ENCODE peak calls at places on chromosomes 1 and 21, in four cellular contexts. D, V, B and C are unnamed samples.

GRCh38 chr1:9929431-9930385 is 13.5 kb downstream of the LZIC start:
- DNase-seq in B (no peak), D (no peak), V (peak), C (peak)

GRCh38 chr1:96238426-96238825 is 483.2 kb upstream of the PTBP2 start:
- DNase-seq in D (peak), B (no peak), V (no peak), C (no peak)

GRCh38 chr1:148162363-148162762 is 10.3 kb upstream of the NBPF11 start:
- DNase-seq in V (peak), B (no peak), D (no peak), C (no peak)

GRCh38 chr1:229221106-229222019 is 49.5 kb upstream of the RAB4A start:
- DNase-seq in B (no peak), D (no peak), V (no peak), C (no peak)

GRCh38 chr1:182147136-182147815 is 85.8 kb upstream of the ZNF648 start:
- DNase-seq in B (no peak), D (peak), V (no peak), C (no peak)

GRCh38 chr1:44970317-44970716 is 16.1 kb downstream of the EIF2B3 start:
- DNase-seq in D (no peak), B (no peak), V (no peak), C (no peak)

GRCh38 chr1:80202118-80202517 is 1195.6 kb upstream of the ADGRL4 start:
- DNase-seq in D (no peak), V (no peak), B (no peak), C (no peak)

GRCh38 chr1:153348511-153349362 is at the start of gene PGLYRP4:
- DNase-seq in B (peak), D (no peak), V (peak), C (no peak)

GRCh38 chr1:147204080-147204479 is 21.1 kb downstream of the FMO5 start:
- DNase-seq in D (no peak), V (no peak), B (no peak), C (no peak)

GRCh38 chr1:214492405-214493075 is 58.9 kb downstream of the PTPN14 start:
- DNase-seq in D (peak), V (no peak), B (no peak), C (no peak)

GRCh38 chr21:18493420-18493819 is 89.8 kb upstream of the TMPRSS15 start:
- DNase-seq in V (no peak), B (no peak), D (peak), C (no peak)

GRCh38 chr1:174399211-174399610 is 48.6 kb upstream of the GPR52 start:
- DNase-seq in B (no peak), V (no peak), D (no peak), C (no peak)

GRCh38 chr1:19390166-19390850 is 78.2 kb downstream of the SLC66A1 start:
- DNase-seq in B (no peak), D (no peak), V (no peak), C (no peak)

GRCh38 chr1:88985033-88985432 is 7.4 kb downstream of the KYAT3 start:
- DNase-seq in B (peak), D (peak), V (no peak), C (no peak)

GRCh38 chr21:32461503-32461902 is 49.0 kb downstream of the EVA1C start:
- DNase-seq in B (no peak), V (no peak), D (no peak), C (no peak)

GRCh38 chr21:31176080-31176551 is 137.8 kb upstream of the KRTAP19-8 start:
- DNase-seq in D (no peak), V (no peak), B (no peak), C (no peak)

GRCh38 chr1:78607334-78607927 is 12.8 kb upstream of the IFI44L start:
- DNase-seq in D (peak), B (peak), V (peak), C (peak)

GRCh38 chr1:66478116-66478515 is 55.8 kb upstream of the SGIP1 start:
- DNase-seq in V (no peak), D (peak), B (no peak), C (no peak)

GRCh38 chr1:114345930-114346479 is 165.0 kb downstream of the TRIM33 start:
- DNase-seq in V (peak), D (peak), B (no peak), C (peak)

GRCh38 chr1:90200637-90201235 is 205.8 kb downstream of the ZNF326 start:
- DNase-seq in B (no peak), D (no peak), V (no peak), C (no peak)

GRCh38 chr1:67713071-67713806 is 28.2 kb downstream of the GADD45A start:
- DNase-seq in V (no peak), B (peak), D (peak), C (no peak)

GRCh38 chr1:230517786-230518185 is 91.7 kb upstream of the PGBD5 start:
- DNase-seq in V (peak), D (no peak), B (no peak), C (peak)

GRCh38 chr1:176880954-176881595 is 283.4 kb downstream of the ASTN1 start:
- DNase-seq in V (peak), D (peak), B (peak), C (peak)

GRCh38 chr1:223175633-223176032 is 32.6 kb upstream of the TLR5 start:
- DNase-seq in D (no peak), B (no peak), V (no peak), C (no peak)

GRCh38 chr1:152347116-152347728 is 12.6 kb downstream of the FLG2 start:
- DNase-seq in B (peak), D (peak), V (peak), C (peak)

GRCh38 chr1:90486134-90486824 is 230.8 kb downstream of the BARHL2 start:
- DNase-seq in B (no peak), D (no peak), V (no peak), C (no peak)

GRCh38 chr1:172609528-172609927 is 49.4 kb upstream of the FASLG start:
- DNase-seq in V (peak), D (peak), B (no peak), C (no peak)

GRCh38 chr1:29958271-29958670 is 721.9 kb downstream of the PTPRU start:
- DNase-seq in B (no peak), D (no peak), V (no peak), C (no peak)

GRCh38 chr1:84433253-84434080 is 35.2 kb downstream of the DNASE2B start:
- DNase-seq in V (peak), B (peak), D (peak), C (peak)

GRCh38 chr1:206708058-206708457 is 23.4 kb downstream of the MAPKAPK2 start:
- DNase-seq in B (no peak), V (peak), D (no peak), C (no peak)

GRCh38 chr1:228082975-228083870 is 715 bp downstream of the ARF1 start:
- DNase-seq in V (peak), D (peak), B (no peak), C (peak)

GRCh38 chr1:157161901-157162300 is 23.7 kb upstream of the ETV3 start:
- DNase-seq in D (no peak), V (peak), B (no peak), C (no peak)

GRCh38 chr1:29397256-29397590 is 160.9 kb downstream of the PTPRU start:
- DNase-seq in D (no peak), B (no peak), V (no peak), C (no peak)

GRCh38 chr1:186236921-186237320 is 138.1 kb downstream of the TPR start:
- DNase-seq in B (peak), D (peak), V (no peak), C (no peak)

GRCh38 chr1:2585318-2586092 is 1.1 kb upstream of the PRXL2B start:
- DNase-seq in V (peak), B (no peak), D (peak), C (peak)
- TF ChIP-seq EZH2phosphoT487 in V (no peak), B (no peak), D (no peak), C (no peak)

DNA sequence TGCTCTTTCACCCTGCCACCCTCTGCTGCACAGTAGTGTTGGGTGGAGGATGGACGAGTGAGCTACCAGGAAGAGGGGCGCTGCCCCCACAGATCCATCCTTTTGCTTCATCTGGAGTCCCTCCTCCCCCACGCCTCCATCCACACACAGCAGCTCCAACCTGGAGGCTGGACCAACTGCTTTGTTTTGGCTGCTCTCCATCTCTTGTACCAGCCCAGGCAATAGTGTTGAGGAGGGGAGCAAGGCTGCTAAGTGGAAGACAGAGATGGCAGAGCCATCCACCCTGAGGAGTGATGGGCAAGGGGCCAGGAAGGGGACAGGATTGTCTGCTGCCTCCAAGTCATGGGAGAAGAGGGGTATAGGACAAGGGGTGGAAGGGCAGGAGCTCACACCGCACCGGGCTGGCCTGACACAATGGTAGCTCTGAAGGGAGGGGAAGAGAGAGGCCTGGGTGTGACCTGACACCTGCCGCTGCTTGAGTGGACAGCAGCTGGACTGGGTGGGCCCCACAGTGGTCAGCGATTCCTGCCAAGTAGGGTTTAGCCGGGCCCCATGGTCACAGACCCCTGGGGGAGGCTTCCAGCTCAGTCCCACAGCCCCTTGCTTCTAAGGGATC is 8.5 kb downstream of the CHRNB2 start:
- DNase-seq in D (no peak), V (no peak), B (no peak), C (no peak)
- TF ChIP-seq EZH2phosphoT487 in D (no peak), V (no peak), B (no peak), C (no peak)

DNA sequence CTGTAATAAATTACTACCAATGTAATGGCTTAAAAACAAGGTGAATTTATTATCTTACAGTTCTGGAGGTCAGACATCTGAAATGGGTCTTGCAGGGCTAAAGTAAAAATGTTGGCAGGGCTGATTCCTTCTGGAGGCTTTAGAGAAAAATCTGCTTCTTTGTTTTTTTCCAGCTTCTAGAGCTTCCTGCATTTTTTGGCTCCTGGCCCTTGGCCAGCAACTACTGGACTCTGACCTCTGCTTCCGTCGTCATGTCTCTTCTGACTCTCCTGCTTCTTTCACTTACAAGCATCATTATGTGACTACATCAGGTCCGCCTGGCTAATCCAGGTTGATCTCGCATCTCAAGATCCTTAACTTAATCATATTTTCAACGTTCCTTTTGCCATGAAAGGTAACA is 350.9 kb downstream of the S1PR1 start:
- DNase-seq in V (no peak), D (peak), B (no peak), C (no peak)
- TF ChIP-seq EZH2phosphoT487 in V (no peak), D (no peak), B (no peak), C (no peak)

DNA sequence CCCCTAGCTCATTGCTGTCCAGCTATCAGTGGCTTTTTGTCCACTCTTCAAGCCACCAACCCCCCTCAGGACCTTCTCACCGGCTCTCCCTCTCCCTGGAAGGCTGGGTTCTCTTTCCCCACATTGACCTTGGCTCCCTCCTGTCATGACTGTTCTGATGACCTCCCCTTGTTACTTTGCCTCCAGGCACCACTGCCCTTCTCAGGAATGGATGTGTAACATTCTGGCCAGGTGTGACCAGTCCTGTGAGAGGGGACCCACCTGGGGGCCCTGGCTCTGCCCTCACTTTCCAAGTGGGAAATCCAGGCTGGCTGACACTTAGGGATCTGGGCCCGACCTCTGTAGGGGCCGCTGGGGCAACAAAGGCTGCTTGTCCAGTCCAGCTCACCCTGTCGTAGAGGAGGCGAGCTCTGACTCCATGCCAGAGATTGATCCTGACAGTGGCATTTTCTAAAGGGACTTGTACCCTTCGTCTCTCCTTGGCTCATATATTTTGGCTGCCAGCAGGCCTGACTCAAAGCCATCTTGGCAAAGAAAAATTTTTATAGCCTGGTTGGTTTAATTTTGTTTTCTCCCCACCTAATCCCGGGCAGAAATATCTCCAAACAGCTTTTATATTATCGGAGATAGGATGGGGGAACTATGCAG is 37.9 kb upstream of the USP24 start:
- DNase-seq in D (no peak), B (no peak), V (no peak), C (no peak)
- TF ChIP-seq EZH2phosphoT487 in D (no peak), B (no peak), V (no peak), C (no peak)

GRCh38 chr1:21022279-21023040 is 154.2 kb downstream of the EIF4G3 start:
- DNase-seq in D (peak), B (peak), V (no peak), C (no peak)
- TF ChIP-seq EZH2phosphoT487 in D (no peak), B (no peak), V (no peak), C (no peak)

DNA sequence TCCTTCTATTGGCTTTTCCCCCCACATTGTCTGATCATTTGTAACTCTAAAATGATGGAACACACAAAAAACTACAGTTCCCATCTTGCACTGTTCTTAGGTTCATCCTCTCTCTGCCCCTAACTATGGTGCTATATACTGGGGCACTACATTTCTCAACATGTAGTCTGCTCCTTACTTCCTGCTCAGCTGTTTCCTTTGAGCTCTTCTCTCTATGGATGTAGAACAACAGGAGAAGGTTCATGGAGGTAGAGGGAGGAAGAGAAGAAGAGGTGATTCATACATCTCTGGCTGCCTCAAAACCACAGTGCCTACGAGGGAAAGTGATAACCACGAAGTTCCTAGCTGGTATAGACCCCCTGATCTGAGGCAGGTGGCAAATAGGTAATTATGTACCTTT is 7.0 kb upstream of the C1orf146 start:
- DNase-seq in D (peak), B (no peak), V (no peak), C (no peak)
- TF ChIP-seq EZH2phosphoT487 in D (no peak), B (no peak), V (no peak), C (no peak)

GRCh38 chr1:1598720-1599029 is 1.3 kb downstream of the FNDC10 start:
- DNase-seq in V (no peak), B (no peak), D (no peak), C (no peak)
- TF ChIP-seq EZH2phosphoT487 in V (no peak), B (no peak), D (no peak), C (no peak)

DNA sequence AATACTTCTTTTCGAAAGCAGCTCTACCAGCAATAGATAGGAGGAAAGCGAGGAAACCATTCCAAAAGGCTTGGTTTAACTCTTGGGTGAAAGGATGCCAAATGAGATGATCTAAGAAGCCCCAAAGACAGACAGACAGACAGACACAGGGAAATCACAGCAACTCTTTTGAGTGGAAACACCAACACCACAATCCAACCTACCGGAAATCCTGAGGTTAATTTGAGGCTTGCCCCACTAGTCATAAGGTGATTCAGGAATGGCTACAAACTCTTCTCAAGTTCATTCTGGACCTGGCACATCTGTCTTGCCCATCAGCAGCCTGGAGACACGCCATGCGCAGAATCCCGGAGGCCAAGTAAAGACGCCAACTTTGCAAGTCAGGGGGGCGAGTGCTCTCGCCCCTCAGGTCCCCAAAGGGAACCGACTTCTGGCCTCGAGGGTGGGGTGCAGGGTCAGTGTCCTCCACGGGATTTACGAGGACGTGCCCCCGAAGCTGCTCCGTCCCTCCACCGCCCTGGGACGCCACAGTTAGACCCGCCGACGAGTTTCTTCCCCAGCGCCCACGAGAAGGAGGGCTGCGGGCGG is 763 bp downstream of the EVI5 start:
- DNase-seq in V (peak), D (peak), B (no peak), C (peak)
- TF ChIP-seq EZH2phosphoT487 in V (no peak), D (no peak), B (no peak), C (no peak)